ENCODE peak calls at places on chromosomes 13 and 19, in five cellular contexts. A is H9, G is fibroblast of lung, L is endodermal cell, P is HCT116. Q is an unnamed sample.
A peak's percentile ranks its signal among the peaks of the same experiment; 100 is the strongest.

GRCh38 chr13:96238241-96238640 is 148.3 kb downstream of the HS6ST3 start:
- DNase-seq in A (no peak), P (no peak), L (no peak), G (no peak), Q (no peak)

GRCh38 chr19:49924004-49924880 is 4.8 kb upstream of the ATF5 start:
- DNase-seq in P (no peak), G (peak; percentile 39), L (peak; percentile 43), A (no peak), Q (peak; percentile 88)

GRCh38 chr13:55815458-55816033 is 1325.2 kb upstream of the PRR20A start:
- DNase-seq in A (no peak), L (no peak), G (no peak), P (no peak), Q (no peak)

GRCh38 chr19:50358483-50359431 is 6.7 kb downstream of the NAPSA start:
- DNase-seq in G (peak; percentile 51), L (no peak), P (no peak), A (no peak), Q (peak; percentile 79)

GRCh38 chr19:7904074-7905020 is 670 bp downstream of the MAP2K7 start:
- DNase-seq in A (no peak), G (no peak), P (no peak), L (peak; percentile 74), Q (peak; percentile 75)

GRCh38 chr19:1725100-1726064 is 27.9 kb upstream of the ONECUT3 start:
- DNase-seq in G (peak; percentile 34), P (no peak), A (peak; percentile 88), L (peak; percentile 92), Q (no peak)

GRCh38 chr13:29516880-29517279 is 78.6 kb downstream of the SLC7A1 start:
- DNase-seq in G (no peak), A (no peak), P (no peak), L (no peak), Q (no peak)

GRCh38 chr19:2552859-2553258 is 76.9 kb downstream of the GADD45B start:
- DNase-seq in A (no peak), L (no peak), G (no peak), P (no peak), Q (peak; percentile 81)

GRCh38 chr13:59398661-59399060 is 765.1 kb downstream of the DIAPH3 start:
- DNase-seq in P (no peak), A (no peak), G (no peak), L (no peak), Q (no peak)

GRCh38 chr13:63436288-63436687 is 2020.6 kb upstream of the PCDH20 start:
- DNase-seq in A (no peak), P (no peak), G (no peak), L (no peak), Q (no peak)
- H3K9ac ChIP-seq in A (no peak overlapping the region), P (no peak overlapping the region), G (no peak overlapping the region), L (no peak overlapping the region), Q (no peak overlapping the region)

GRCh38 chr19:6868341-6868740 is 19.0 kb upstream of the ADGRE1 start:
- DNase-seq in A (no peak), P (no peak), L (no peak), G (no peak), Q (no peak)

GRCh38 chr19:6866646-6867255 is 20.6 kb upstream of the ADGRE1 start:
- DNase-seq in L (no peak), G (no peak), P (no peak), A (no peak), Q (no peak)

GRCh38 chr19:6862673-6863078 is 24.7 kb upstream of the ADGRE1 start:
- DNase-seq in G (peak; percentile 76), A (peak; percentile 93), L (peak; percentile 97), P (peak; percentile 81), Q (peak; percentile 96)

GRCh38 chr19:6861683-6862286 is 25.6 kb upstream of the ADGRE1 start:
- DNase-seq in G (no peak), L (no peak), P (no peak), A (no peak), Q (no peak)

GRCh38 chr19:6865849-6866248 is 21.5 kb upstream of the ADGRE1 start:
- DNase-seq in G (no peak), P (no peak), L (no peak), A (no peak), Q (no peak)
- H3K9ac ChIP-seq in G (no peak overlapping the region), P (no peak overlapping the region), L (no peak overlapping the region), A (no peak overlapping the region), Q (no peak overlapping the region)

DNA sequence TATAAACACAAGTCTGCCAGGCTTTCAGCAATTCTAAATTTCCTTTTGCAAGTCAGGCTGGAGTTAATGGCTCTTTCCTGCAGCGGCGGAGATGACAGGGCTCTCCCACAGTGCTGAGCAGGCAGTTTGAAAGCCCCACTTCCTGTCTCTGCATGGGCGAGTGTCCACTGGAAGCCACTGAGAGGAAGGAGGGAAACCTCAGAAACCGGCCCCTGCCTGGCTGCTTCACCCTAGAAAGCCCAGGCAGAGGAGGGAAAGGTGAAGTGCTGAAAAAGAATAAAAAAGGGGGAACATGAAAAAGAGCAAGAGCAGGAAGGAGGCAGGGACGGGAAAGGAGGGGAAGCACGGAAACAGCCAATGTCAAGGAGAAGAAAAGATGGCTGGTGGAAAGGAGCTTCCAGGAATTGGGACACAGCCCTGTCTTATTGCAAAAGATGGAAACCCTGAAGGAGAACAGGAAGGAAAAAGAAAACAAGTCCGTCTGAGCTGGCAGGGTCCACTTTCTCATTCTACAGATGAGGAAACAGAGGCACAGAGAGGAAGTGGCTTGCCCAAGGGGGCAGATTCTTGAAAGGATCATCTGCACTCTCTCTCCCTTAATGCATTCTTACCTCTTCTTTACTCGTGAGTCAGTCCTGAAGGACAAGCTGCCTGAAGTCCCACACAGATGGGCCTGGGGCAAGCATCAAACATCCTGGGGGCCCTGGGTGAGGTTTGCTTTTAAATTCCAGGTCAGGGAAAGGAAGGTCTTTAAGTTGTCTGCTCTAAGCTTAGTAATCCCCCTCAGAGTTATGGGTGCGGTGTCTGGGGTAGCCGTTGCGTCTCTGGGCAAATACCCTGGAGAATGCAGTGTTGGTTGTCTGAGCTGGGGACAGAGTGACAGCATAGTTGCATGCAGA is 38.8 kb upstream of the ALOX5AP start:
- DNase-seq in A (peak; percentile 47), G (no peak), L (peak; percentile 67), P (no peak), Q (no peak)
- H3K9ac ChIP-seq in A (no peak overlapping the region), G (no peak overlapping the region), L (no peak overlapping the region), P (no peak overlapping the region), Q (no peak overlapping the region)

GRCh38 chr13:45179428-45179827 is 21.4 kb downstream of the KCTD4 start:
- DNase-seq in G (peak; percentile 42), L (no peak), P (no peak), A (no peak), Q (no peak)
- H3K9ac ChIP-seq in G (no peak overlapping the region), L (no peak overlapping the region), P (no peak overlapping the region), A (no peak overlapping the region), Q (no peak overlapping the region)

DNA sequence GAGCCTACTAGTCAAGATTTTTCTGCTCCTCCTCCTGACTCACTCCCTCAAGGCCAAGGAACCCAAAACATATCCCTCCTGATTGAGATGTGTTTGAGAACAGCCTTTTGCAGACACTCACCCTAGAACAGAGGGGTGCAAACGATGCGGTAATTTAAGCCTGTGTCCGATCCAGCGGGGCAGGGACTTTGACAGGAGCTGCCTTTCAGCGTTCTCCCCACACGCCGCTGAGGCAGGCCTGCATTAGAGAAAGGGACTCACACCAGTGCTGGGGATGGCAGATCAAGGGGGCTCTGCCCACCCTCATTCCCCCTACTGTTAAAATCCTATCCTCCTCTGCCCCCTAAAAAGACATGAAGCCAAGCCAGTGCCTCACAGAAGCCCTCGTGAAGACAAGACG is 70.5 kb downstream of the CCDC70 start:
- DNase-seq in A (no peak), P (no peak), G (no peak), L (peak; percentile 58), Q (no peak)
- H3K9ac ChIP-seq in A (no peak overlapping the region), P (no peak overlapping the region), G (no peak overlapping the region), L (no peak overlapping the region), Q (no peak overlapping the region)

GRCh38 chr13:111210082-111210481 is 95.0 kb downstream of the ARHGEF7 start:
- DNase-seq in L (no peak), P (no peak), G (no peak), A (no peak), Q (no peak)
- H3K9ac ChIP-seq in L (no peak overlapping the region), P (peak overlapping the region; percentile 12), G (no peak overlapping the region), A (no peak overlapping the region), Q (no peak overlapping the region)

GRCh38 chr19:5336195-5336965 is 4.2 kb downstream of the PTPRS start:
- DNase-seq in G (no peak), A (no peak), P (no peak), L (no peak), Q (no peak)
- H3K9ac ChIP-seq in G (no peak overlapping the region), A (no peak overlapping the region), P (no peak overlapping the region), L (peak overlapping the region; percentile 15), Q (no peak overlapping the region)

GRCh38 chr13:48506092-48506701 is 26.7 kb downstream of the RCBTB2 start:
- DNase-seq in P (no peak), A (no peak), G (no peak), L (no peak), Q (no peak)
- H3K9ac ChIP-seq in P (no peak overlapping the region), A (no peak overlapping the region), G (no peak overlapping the region), L (no peak overlapping the region), Q (peak overlapping the region; percentile 50)

GRCh38 chr19:47720669-47721068 is 7.4 kb downstream of the EHD2 start:
- DNase-seq in G (no peak), A (no peak), P (no peak), L (no peak), Q (no peak)

GRCh38 chr19:47725759-47726401 is 12.7 kb downstream of the EHD2 start:
- DNase-seq in P (no peak), G (no peak), A (no peak), L (no peak), Q (no peak)

GRCh38 chr19:47719047-47719885 is 6.0 kb downstream of the EHD2 start:
- DNase-seq in A (no peak), G (peak; percentile 99), P (no peak), L (peak; percentile 64), Q (no peak)

GRCh38 chr19:47726467-47726866 is 13.2 kb downstream of the EHD2 start:
- DNase-seq in L (no peak), A (no peak), P (no peak), G (peak; percentile 87), Q (no peak)

DNA sequence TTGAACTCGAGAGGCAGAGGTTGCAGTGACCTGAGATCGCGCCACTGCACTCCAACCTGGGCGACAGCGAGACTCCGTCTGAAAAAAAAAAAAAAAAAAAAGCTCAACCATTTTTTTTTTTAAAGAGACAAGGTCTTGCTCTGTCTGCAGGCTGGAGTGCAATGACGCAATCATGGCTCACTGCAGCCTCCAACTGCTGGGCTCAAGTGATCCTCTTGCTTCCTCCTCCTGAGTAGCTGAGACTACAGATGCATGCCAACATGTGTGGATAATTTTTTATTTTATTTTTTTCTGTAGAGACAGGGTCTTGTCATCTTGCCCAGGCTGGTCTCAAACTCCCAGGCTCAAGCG is 10.3 kb downstream of the EHD2 start:
- DNase-seq in G (peak; percentile 93), A (no peak), P (no peak), L (no peak), Q (peak; percentile 63)
- H3K9ac ChIP-seq in G (no peak overlapping the region), A (no peak overlapping the region), P (no peak overlapping the region), L (no peak overlapping the region), Q (no peak overlapping the region)

Q was measured in Karpas-422.